ENCODE peak calls at places on chromosomes 12 and 14, in ten cellular contexts. C, X, M, H, F, U, R, L, V and P are unnamed samples.

GRCh38 chr14:105058521-105059034 is 6.7 kb downstream of the GPR132 start:
- DNase-seq in C (no peak), X (peak), M (no peak), H (no peak), F (no peak), U (no peak), R (peak), L (no peak), V (no peak), P (no peak)

GRCh38 chr14:101665478-101666078 is 95.9 kb upstream of the PPP2R5C start:
- DNase-seq in C (no peak), X (peak), M (peak), H (peak), F (peak), U (peak), R (peak), L (peak), V (no peak), P (no peak)

GRCh38 chr12:108179305-108179704 is 50.2 kb downstream of the WSCD2 start:
- DNase-seq in C (no peak), X (no peak), M (no peak), H (no peak), F (no peak), U (no peak), R (no peak), L (no peak), V (no peak), P (no peak)

GRCh38 chr12:55718020-55718419 is 2.2 kb upstream of the RDH5 start:
- DNase-seq in C (peak), X (no peak), M (no peak), H (no peak), F (peak), U (no peak), R (no peak), L (no peak), V (no peak), P (no peak)

GRCh38 chr12:74780458-74781241 is 243.0 kb downstream of the ATXN7L3B start:
- DNase-seq in C (no peak), X (no peak), M (no peak), H (no peak), F (peak), U (no peak), R (no peak), L (no peak), V (no peak), P (no peak)

GRCh38 chr12:33486058-33486457 is 46.4 kb upstream of the SYT10 start:
- DNase-seq in C (no peak), X (no peak), M (peak), H (no peak), F (no peak), U (no peak), R (no peak), L (no peak), V (no peak), P (no peak)

GRCh38 chr14:67567654-67568053 is 32.4 kb downstream of the PIGH start:
- DNase-seq in C (peak), X (no peak), M (no peak), H (no peak), F (no peak), U (no peak), R (no peak), L (no peak), V (no peak), P (peak)

GRCh38 chr12:103748875-103749274 is 92.2 kb downstream of the NT5DC3 start:
- DNase-seq in C (no peak), X (no peak), M (no peak), H (no peak), F (no peak), U (no peak), R (no peak), L (no peak), V (no peak), P (no peak)

GRCh38 chr14:100438678-100439592 is 115.8 kb downstream of the SLC25A47 start:
- DNase-seq in C (no peak), X (no peak), M (peak), H (peak), F (peak), U (peak), R (peak), L (peak), V (peak), P (no peak)

GRCh38 chr12:131152587-131152986 is 198.9 kb downstream of the ADGRD1 start:
- DNase-seq in C (peak), X (no peak), M (no peak), H (no peak), F (no peak), U (no peak), R (no peak), L (no peak), V (no peak), P (no peak)

GRCh38 chr14:31154956-31155355 is 52.6 kb downstream of the HECTD1 start:
- DNase-seq in C (no peak), X (no peak), M (no peak), H (no peak), F (peak), U (no peak), R (no peak), L (no peak), V (no peak), P (no peak)